ENCODE peak calls at places on chromosomes 7 and 10, in four cellular contexts. X, Q, S and A are unnamed samples.
A peak's percentile ranks its signal among the peaks of the same experiment; 100 is the strongest.

GRCh38 chr10:11104772-11105675 is 87.4 kb downstream of the CELF2 start:
- DNase-seq in Q (no peak), S (no peak), X (no peak), A (no peak)

GRCh38 chr7:45053401-45053800 is 35.4 kb downstream of the NACAD start:
- DNase-seq in X (no peak), Q (no peak), S (no peak), A (no peak)

GRCh38 chr10:44325157-44325556 is 59.7 kb downstream of the CXCL12 start:
- DNase-seq in Q (no peak), S (no peak), X (no peak), A (no peak)

GRCh38 chr7:2603388-2603965 is 28.3 kb upstream of the TTYH3 start:
- DNase-seq in S (no peak), Q (no peak), X (no peak), A (no peak)

GRCh38 chr7:10212664-10213063 is 761.0 kb upstream of the PHF14 start:
- DNase-seq in Q (no peak), X (no peak), S (no peak), A (no peak)

GRCh38 chr10:124917168-124917938 is 24.6 kb upstream of the ZRANB1 start:
- DNase-seq in Q (no peak), S (no peak), X (no peak), A (peak; percentile 41)

GRCh38 chr7:27196287-27196739 is 3.6 kb downstream of the HOXA13 start:
- DNase-seq in Q (peak; percentile 76), X (peak; percentile 69), S (peak; percentile 72), A (peak; percentile 69)

GRCh38 chr7:37448637-37449331 is at the start of gene ELMO1:
- DNase-seq in S (peak; percentile 47), Q (peak; percentile 21), X (peak; percentile 92), A (peak; percentile 19)

GRCh38 chr7:30789334-30789711 is 18.1 kb downstream of the MINDY4 start:
- DNase-seq in S (no peak), X (no peak), Q (no peak), A (peak; percentile 69)

GRCh38 chr10:76319666-76320065 is 888.2 kb downstream of the LRMDA start:
- DNase-seq in Q (no peak), S (no peak), X (no peak), A (peak; percentile 34)

GRCh38 chr10:114703377-114704125 is 45.5 kb upstream of the ABLIM1 start:
- DNase-seq in Q (no peak), X (peak; percentile 12), S (no peak), A (no peak)

GRCh38 chr7:157734926-157735640 is 398.3 kb downstream of the DNAJB6 start:
- DNase-seq in S (no peak), Q (no peak), X (no peak), A (no peak)

GRCh38 chr7:37732253-37732652 is 48.7 kb downstream of the GPR141 start:
- DNase-seq in X (peak; percentile 29), Q (no peak), S (peak; percentile 8), A (peak; percentile 79)

GRCh38 chr7:738241-738640 is 11.2 kb upstream of the PRKAR1B start:
- DNase-seq in Q (no peak), S (no peak), X (no peak), A (no peak)

GRCh38 chr7:3043544-3044395 is at the start of gene CARD11:
- DNase-seq in Q (no peak), X (peak; percentile 58), S (no peak), A (no peak)

GRCh38 chr7:74283858-74284447 is 5.3 kb upstream of the CLIP2 start:
- DNase-seq in Q (no peak), S (no peak), X (no peak), A (no peak)

GRCh38 chr7:12570148-12570528 is 382 bp upstream of the SCIN start:
- DNase-seq in Q (no peak), X (no peak), S (no peak), A (peak; percentile 80)

GRCh38 chr10:61834519-61834918 is 67.0 kb upstream of the ARID5B start:
- DNase-seq in S (no peak), X (no peak), Q (no peak), A (no peak)

GRCh38 chr10:11639346-11639745 is 27.9 kb upstream of the USP6NL start:
- DNase-seq in X (no peak), S (no peak), Q (no peak), A (no peak)

GRCh38 chr7:117283779-117284178 is 39.1 kb downstream of the WNT2 start:
- DNase-seq in X (no peak), Q (no peak), S (no peak), A (no peak)

GRCh38 chr10:13984647-13985155 is 346.0 kb downstream of the FRMD4A start:
- DNase-seq in Q (no peak), X (no peak), S (no peak), A (peak; percentile 86)

GRCh38 chr7:139746652-139747051 is 31.1 kb downstream of the HIPK2 start:
- DNase-seq in X (no peak), S (no peak), Q (no peak), A (no peak)

GRCh38 chr10:99779335-99779734 is 3.1 kb upstream of the ABCC2 start:
- DNase-seq in S (peak; percentile 78), X (no peak), Q (no peak), A (peak; percentile 45)

GRCh38 chr10:108521827-108522503 is 1357.5 kb upstream of the SORCS1 start:
- DNase-seq in X (no peak), Q (no peak), S (no peak), A (peak; percentile 47)

GRCh38 chr7:113444281-113444680 is 325.9 kb upstream of the SMIM30 start:
- DNase-seq in X (no peak), S (no peak), Q (no peak), A (no peak)

GRCh38 chr10:24238527-24239247 is 29.7 kb downstream of the KIAA1217 start:
- DNase-seq in X (no peak), S (no peak), Q (no peak), A (peak; percentile 56)

GRCh38 chr7:100490483-100491191 is 6.9 kb downstream of the NYAP1 start:
- DNase-seq in Q (no peak), S (no peak), X (no peak), A (no peak)

GRCh38 chr7:18610331-18610948 is 114.9 kb downstream of the HDAC9 start:
- DNase-seq in Q (no peak), X (peak; percentile 21), S (peak; percentile 49), A (peak; percentile 44)

GRCh38 chr10:132865236-132865635 is 77.1 kb downstream of the CFAP46 start:
- DNase-seq in S (no peak), X (no peak), Q (no peak), A (no peak)

GRCh38 chr10:88913157-88913556 is 33.1 kb downstream of the STAMBPL1 start:
- DNase-seq in X (no peak), S (no peak), Q (no peak), A (peak; percentile 30)

GRCh38 chr10:68348265-68348741 is 15.6 kb upstream of the PBLD start:
- DNase-seq in Q (peak; percentile 3), S (peak; percentile 46), X (peak; percentile 29), A (peak; percentile 59)

GRCh38 chr10:29949411-29950011 is 109.9 kb downstream of the JCAD start:
- DNase-seq in Q (no peak), X (no peak), S (no peak), A (peak; percentile 88)

GRCh38 chr7:128941323-128941890 is 3.7 kb downstream of the IRF5 start:
- DNase-seq in X (no peak), S (no peak), Q (no peak), A (no peak)

GRCh38 chr7:32347244-32347828 is 142.8 kb downstream of the LSM5 start:
- DNase-seq in Q (no peak), X (no peak), S (peak; percentile 8), A (peak; percentile 4)